ENCODE peak calls at places on chromosomes 13 and 19, in nine cellular contexts. One of them, this sample, is unnamed.

GRCh38 chr13:64553411-64554129 is 2676.6 kb downstream of the PCDH9 start:
- DNase-seq in activated naive CD4-positive, alpha-beta T cell treated with anti-CD3 and anti-CD28 coated beads, Interleukin-2, amount 10 ng/mL, durations not matched to agents 7 days and 5 days: no peak
- DNase-seq in midbrain: no peak
- DNase-seq in bronchial epithelial cell: peak
- DNase-seq in stimulated activated CD4-positive, alpha-beta T cell treated with anti-CD3 and anti-CD28 coated beads, Interleukin-1b, Interleukin-23, amount 100 ng/mL, for 48 hours: no peak
- DNase-seq in EL: peak
- DNase-seq in NCI-H2171 treated with DMSO at 0.1 percent for 48 hours: no peak
- DNase-seq in B cell: no peak
- DNase-seq in left ventricle myocardium inferior: no peak
- DNase-seq in this sample: no peak

GRCh38 chr19:6501740-6502648 is at the start of gene TUBB4A:
- DNase-seq in left ventricle myocardium inferior: peak
- DNase-seq in EL: no peak
- DNase-seq in midbrain: peak
- DNase-seq in NCI-H2171 treated with DMSO at 0.1 percent for 48 hours: peak
- DNase-seq in B cell: peak
- DNase-seq in stimulated activated CD4-positive, alpha-beta T cell treated with anti-CD3 and anti-CD28 coated beads, Interleukin-1b, Interleukin-23, amount 100 ng/mL, for 48 hours: peak
- DNase-seq in bronchial epithelial cell: no peak
- DNase-seq in activated naive CD4-positive, alpha-beta T cell treated with anti-CD3 and anti-CD28 coated beads, Interleukin-2, amount 10 ng/mL, durations not matched to agents 7 days and 5 days: peak
- DNase-seq in this sample: no peak

GRCh38 chr13:44763604-44764311 is 187.6 kb upstream of the TSC22D1 start:
- DNase-seq in bronchial epithelial cell: no peak
- DNase-seq in B cell: no peak
- DNase-seq in stimulated activated CD4-positive, alpha-beta T cell treated with anti-CD3 and anti-CD28 coated beads, Interleukin-1b, Interleukin-23, amount 100 ng/mL, for 48 hours: no peak
- DNase-seq in midbrain: no peak
- DNase-seq in EL: no peak
- DNase-seq in NCI-H2171 treated with DMSO at 0.1 percent for 48 hours: no peak
- DNase-seq in left ventricle myocardium inferior: peak
- DNase-seq in activated naive CD4-positive, alpha-beta T cell treated with anti-CD3 and anti-CD28 coated beads, Interleukin-2, amount 10 ng/mL, durations not matched to agents 7 days and 5 days: no peak
- DNase-seq in this sample: peak

GRCh38 chr19:10871711-10872550 is 578 bp downstream of the CARM1 start:
- DNase-seq in left ventricle myocardium inferior: peak
- DNase-seq in NCI-H2171 treated with DMSO at 0.1 percent for 48 hours: peak
- DNase-seq in bronchial epithelial cell: no peak
- DNase-seq in activated naive CD4-positive, alpha-beta T cell treated with anti-CD3 and anti-CD28 coated beads, Interleukin-2, amount 10 ng/mL, durations not matched to agents 7 days and 5 days: peak
- DNase-seq in EL: peak
- DNase-seq in stimulated activated CD4-positive, alpha-beta T cell treated with anti-CD3 and anti-CD28 coated beads, Interleukin-1b, Interleukin-23, amount 100 ng/mL, for 48 hours: peak
- DNase-seq in B cell: no peak
- DNase-seq in midbrain: peak
- DNase-seq in this sample: no peak

GRCh38 chr13:46831588-46832194 is 34.7 kb upstream of the ESD start:
- DNase-seq in bronchial epithelial cell: peak
- DNase-seq in left ventricle myocardium inferior: no peak
- DNase-seq in EL: peak
- DNase-seq in stimulated activated CD4-positive, alpha-beta T cell treated with anti-CD3 and anti-CD28 coated beads, Interleukin-1b, Interleukin-23, amount 100 ng/mL, for 48 hours: peak
- DNase-seq in NCI-H2171 treated with DMSO at 0.1 percent for 48 hours: peak
- DNase-seq in B cell: peak
- DNase-seq in midbrain: peak
- DNase-seq in activated naive CD4-positive, alpha-beta T cell treated with anti-CD3 and anti-CD28 coated beads, Interleukin-2, amount 10 ng/mL, durations not matched to agents 7 days and 5 days: peak
- DNase-seq in this sample: no peak

GRCh38 chr13:83878691-83879410 is 3.4 kb downstream of the SLITRK1 start:
- DNase-seq in stimulated activated CD4-positive, alpha-beta T cell treated with anti-CD3 and anti-CD28 coated beads, Interleukin-1b, Interleukin-23, amount 100 ng/mL, for 48 hours: no peak
- DNase-seq in EL: peak
- DNase-seq in midbrain: peak
- DNase-seq in activated naive CD4-positive, alpha-beta T cell treated with anti-CD3 and anti-CD28 coated beads, Interleukin-2, amount 10 ng/mL, durations not matched to agents 7 days and 5 days: no peak
- DNase-seq in NCI-H2171 treated with DMSO at 0.1 percent for 48 hours: no peak
- DNase-seq in bronchial epithelial cell: no peak
- DNase-seq in B cell: no peak
- DNase-seq in left ventricle myocardium inferior: no peak
- DNase-seq in this sample: no peak

GRCh38 chr13:40583738-40584137 is 82.7 kb downstream of the FOXO1 start:
- DNase-seq in stimulated activated CD4-positive, alpha-beta T cell treated with anti-CD3 and anti-CD28 coated beads, Interleukin-1b, Interleukin-23, amount 100 ng/mL, for 48 hours: no peak
- DNase-seq in left ventricle myocardium inferior: no peak
- DNase-seq in EL: no peak
- DNase-seq in bronchial epithelial cell: no peak
- DNase-seq in B cell: no peak
- DNase-seq in NCI-H2171 treated with DMSO at 0.1 percent for 48 hours: no peak
- DNase-seq in midbrain: no peak
- DNase-seq in activated naive CD4-positive, alpha-beta T cell treated with anti-CD3 and anti-CD28 coated beads, Interleukin-2, amount 10 ng/mL, durations not matched to agents 7 days and 5 days: no peak
- DNase-seq in this sample: no peak

GRCh38 chr13:48873598-48873997 is 102.1 kb upstream of the FNDC3A start:
- DNase-seq in EL: peak
- DNase-seq in NCI-H2171 treated with DMSO at 0.1 percent for 48 hours: no peak
- DNase-seq in B cell: no peak
- DNase-seq in midbrain: no peak
- DNase-seq in stimulated activated CD4-positive, alpha-beta T cell treated with anti-CD3 and anti-CD28 coated beads, Interleukin-1b, Interleukin-23, amount 100 ng/mL, for 48 hours: no peak
- DNase-seq in bronchial epithelial cell: peak
- DNase-seq in left ventricle myocardium inferior: no peak
- DNase-seq in activated naive CD4-positive, alpha-beta T cell treated with anti-CD3 and anti-CD28 coated beads, Interleukin-2, amount 10 ng/mL, durations not matched to agents 7 days and 5 days: no peak
- DNase-seq in this sample: no peak

GRCh38 chr19:10286803-10287737 is at the start of gene ICAM4:
- DNase-seq in midbrain: no peak
- DNase-seq in activated naive CD4-positive, alpha-beta T cell treated with anti-CD3 and anti-CD28 coated beads, Interleukin-2, amount 10 ng/mL, durations not matched to agents 7 days and 5 days: peak
- DNase-seq in left ventricle myocardium inferior: peak
- DNase-seq in B cell: no peak
- DNase-seq in stimulated activated CD4-positive, alpha-beta T cell treated with anti-CD3 and anti-CD28 coated beads, Interleukin-1b, Interleukin-23, amount 100 ng/mL, for 48 hours: no peak
- DNase-seq in NCI-H2171 treated with DMSO at 0.1 percent for 48 hours: peak
- DNase-seq in bronchial epithelial cell: peak
- DNase-seq in EL: peak
- DNase-seq in this sample: peak

GRCh38 chr19:10427169-10427568 is 6.8 kb downstream of the PDE4A start:
- DNase-seq in EL: no peak
- DNase-seq in stimulated activated CD4-positive, alpha-beta T cell treated with anti-CD3 and anti-CD28 coated beads, Interleukin-1b, Interleukin-23, amount 100 ng/mL, for 48 hours: no peak
- DNase-seq in NCI-H2171 treated with DMSO at 0.1 percent for 48 hours: no peak
- DNase-seq in midbrain: no peak
- DNase-seq in bronchial epithelial cell: no peak
- DNase-seq in activated naive CD4-positive, alpha-beta T cell treated with anti-CD3 and anti-CD28 coated beads, Interleukin-2, amount 10 ng/mL, durations not matched to agents 7 days and 5 days: no peak
- DNase-seq in B cell: no peak
- DNase-seq in left ventricle myocardium inferior: no peak
- DNase-seq in this sample: no peak